ENCODE peak calls at places on chromosomes 4 and X, in five cellular contexts. One of them, this sample, is unnamed.

GRCh38 chrX:78329486-78329885 is 2.1 kb upstream of the CYSLTR1 start:
- DNase-seq in Peyer's patch: peak; percentile 50
- DNase-seq in CD8-positive, alpha-beta memory T cell: no peak
- DNase-seq in psoas muscle: no peak
- DNase-seq in left lung: no peak
- DNase-seq in this sample: no peak

GRCh38 chr4:146134761-146135160 is 40.8 kb upstream of the LSM6 start:
- DNase-seq in CD8-positive, alpha-beta memory T cell: no peak
- DNase-seq in left lung: no peak
- DNase-seq in Peyer's patch: peak; percentile 55
- DNase-seq in psoas muscle: no peak
- DNase-seq in this sample: no peak

GRCh38 chr4:175873707-175874106 is 61.6 kb upstream of the GPM6A start:
- DNase-seq in psoas muscle: no peak
- DNase-seq in left lung: no peak
- DNase-seq in CD8-positive, alpha-beta memory T cell: no peak
- DNase-seq in Peyer's patch: no peak
- DNase-seq in this sample: no peak

GRCh38 chrX:71315917-71316316 is 14.4 kb downstream of the ITGB1BP2 start:
- DNase-seq in left lung: no peak
- DNase-seq in Peyer's patch: no peak
- DNase-seq in CD8-positive, alpha-beta memory T cell: no peak
- DNase-seq in psoas muscle: no peak
- DNase-seq in this sample: no peak

GRCh38 chr4:139163806-139164206 is 13.2 kb downstream of the ELF2 start:
- DNase-seq in psoas muscle: no peak
- DNase-seq in Peyer's patch: no peak
- DNase-seq in left lung: no peak
- DNase-seq in CD8-positive, alpha-beta memory T cell: no peak
- DNase-seq in this sample: no peak

GRCh38 chr4:163164591-163164990 is 2.1 kb downstream of the NAF1 start:
- DNase-seq in psoas muscle: no peak
- DNase-seq in Peyer's patch: no peak
- DNase-seq in CD8-positive, alpha-beta memory T cell: no peak
- DNase-seq in left lung: no peak
- DNase-seq in this sample: no peak

GRCh38 chr4:10380695-10381094 is 76.5 kb downstream of the ZNF518B start:
- DNase-seq in Peyer's patch: no peak
- DNase-seq in psoas muscle: no peak
- DNase-seq in left lung: no peak
- DNase-seq in CD8-positive, alpha-beta memory T cell: no peak
- DNase-seq in this sample: no peak

GRCh38 chr4:103268746-103269145 is 70.6 kb upstream of the CENPE start:
- DNase-seq in CD8-positive, alpha-beta memory T cell: no peak
- DNase-seq in psoas muscle: no peak
- DNase-seq in left lung: no peak
- DNase-seq in Peyer's patch: no peak
- DNase-seq in this sample: no peak

GRCh38 chr4:55851885-55852284 is 1.6 kb upstream of the EXOC1 start:
- DNase-seq in psoas muscle: no peak
- DNase-seq in Peyer's patch: peak; percentile 66
- DNase-seq in left lung: no peak
- DNase-seq in CD8-positive, alpha-beta memory T cell: no peak
- DNase-seq in this sample: no peak

GRCh38 chr4:102730968-102731533 is 29.7 kb downstream of the MANBA start:
- DNase-seq in Peyer's patch: no peak
- DNase-seq in psoas muscle: no peak
- DNase-seq in CD8-positive, alpha-beta memory T cell: no peak
- DNase-seq in left lung: no peak
- DNase-seq in this sample: no peak

GRCh38 chr4:101157415-101158135 is 189.8 kb downstream of the PPP3CA start:
- DNase-seq in Peyer's patch: no peak
- DNase-seq in CD8-positive, alpha-beta memory T cell: no peak
- DNase-seq in left lung: no peak
- DNase-seq in psoas muscle: no peak
- DNase-seq in this sample: no peak

GRCh38 chrX:150074175-150074574 is 135.9 kb upstream of the EOLA2 start:
- DNase-seq in left lung: no peak
- DNase-seq in CD8-positive, alpha-beta memory T cell: no peak
- DNase-seq in psoas muscle: no peak
- DNase-seq in Peyer's patch: no peak
- DNase-seq in this sample: no peak

GRCh38 chr4:140312101-140312500 is 61.3 kb upstream of the SCOC start:
- DNase-seq in psoas muscle: no peak
- DNase-seq in CD8-positive, alpha-beta memory T cell: no peak
- DNase-seq in Peyer's patch: no peak
- DNase-seq in left lung: no peak
- DNase-seq in this sample: no peak

GRCh38 chrX:138946941-138947340 is 235.4 kb upstream of the FGF13 start:
- DNase-seq in CD8-positive, alpha-beta memory T cell: no peak
- DNase-seq in left lung: no peak
- DNase-seq in Peyer's patch: no peak
- DNase-seq in psoas muscle: no peak
- DNase-seq in this sample: no peak

GRCh38 chr4:147440442-147440841 is 40.5 kb upstream of the EDNRA start:
- DNase-seq in left lung: no peak
- DNase-seq in Peyer's patch: no peak
- DNase-seq in psoas muscle: no peak
- DNase-seq in CD8-positive, alpha-beta memory T cell: no peak
- DNase-seq in this sample: no peak

GRCh38 chrX:850471-850916 is 219.9 kb downstream of the SHOX start:
- DNase-seq in CD8-positive, alpha-beta memory T cell: no peak
- DNase-seq in Peyer's patch: no peak
- DNase-seq in left lung: no peak
- DNase-seq in psoas muscle: no peak
- DNase-seq in this sample: no peak

DNA sequence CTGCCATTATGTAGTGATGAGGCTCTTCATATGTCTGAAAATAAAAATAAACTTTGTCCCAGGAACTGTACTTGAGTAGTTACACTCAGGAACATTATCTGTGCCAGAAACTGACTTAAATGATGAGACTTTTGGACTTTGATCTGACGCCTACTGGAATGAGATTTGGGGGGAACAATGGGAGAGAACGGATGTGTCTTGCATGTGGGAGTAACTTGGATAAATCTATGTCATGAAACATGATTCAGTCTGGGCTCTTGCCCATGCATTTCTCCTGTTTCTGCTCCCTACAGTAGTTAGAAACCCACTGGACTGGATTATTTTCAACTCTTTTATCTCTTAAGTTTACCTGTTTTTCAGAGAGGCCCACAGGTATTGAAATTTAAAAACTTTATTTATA is 2351.4 kb downstream of the PCDH7 start:
- DNase-seq in left lung: no peak
- DNase-seq in Peyer's patch: no peak
- DNase-seq in psoas muscle: no peak
- DNase-seq in CD8-positive, alpha-beta memory T cell: no peak
- DNase-seq in this sample: no peak
- H3K4me1 ChIP-seq in left lung: peaks cover 6% of the 10 kb centered on the region
- H3K4me1 ChIP-seq in Peyer's patch: no peaks in the 10 kb centered on the region
- H3K4me1 ChIP-seq in psoas muscle: no peaks in the 10 kb centered on the region
- H3K4me1 ChIP-seq in CD8-positive, alpha-beta memory T cell: no peaks in the 10 kb centered on the region
- H3K4me1 ChIP-seq in this sample: no peaks in the 10 kb centered on the region

GRCh38 chr4:8082517-8083055 is 76.0 kb downstream of the ABLIM2 start:
- DNase-seq in psoas muscle: peak; percentile 7
- DNase-seq in left lung: no peak
- DNase-seq in CD8-positive, alpha-beta memory T cell: no peak
- DNase-seq in Peyer's patch: no peak
- DNase-seq in this sample: no peak
- H3K27ac ChIP-seq in psoas muscle: no peak overlapping the region
- H3K27ac ChIP-seq in left lung: no peak overlapping the region
- H3K27ac ChIP-seq in CD8-positive, alpha-beta memory T cell: no peak overlapping the region
- H3K27ac ChIP-seq in Peyer's patch: no peak overlapping the region
- H3K27ac ChIP-seq in this sample: no peak overlapping the region

DNA sequence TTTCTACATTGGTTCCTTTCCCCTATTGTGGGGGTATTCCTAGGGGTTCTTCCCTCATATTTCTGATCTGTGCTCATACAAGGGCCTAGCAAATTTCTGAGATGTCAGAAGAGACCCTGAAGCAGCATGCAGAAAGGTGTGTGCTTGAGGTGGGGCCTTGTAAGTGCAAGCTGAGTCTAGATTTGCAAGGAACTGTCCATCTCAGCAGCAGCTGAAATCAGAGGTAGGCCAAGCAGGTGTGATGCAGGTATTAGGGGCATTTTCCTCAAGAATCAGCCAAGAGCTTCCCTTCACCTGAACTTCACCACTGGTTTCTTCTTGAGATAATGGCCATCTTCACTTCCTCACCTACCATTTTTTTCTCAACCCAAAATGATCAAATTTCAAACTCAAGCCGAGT is 45.1 kb downstream of the ASB9 start:
- DNase-seq in psoas muscle: no peak
- DNase-seq in left lung: no peak
- DNase-seq in CD8-positive, alpha-beta memory T cell: no peak
- DNase-seq in Peyer's patch: no peak
- DNase-seq in this sample: no peak
- H3K36me3 ChIP-seq in psoas muscle: no peaks in the 10 kb centered on the region
- H3K36me3 ChIP-seq in left lung: no peaks in the 10 kb centered on the region
- H3K36me3 ChIP-seq in CD8-positive, alpha-beta memory T cell: no peaks in the 10 kb centered on the region
- H3K36me3 ChIP-seq in Peyer's patch: no peaks in the 10 kb centered on the region
- H3K36me3 ChIP-seq in this sample: no peaks in the 10 kb centered on the region

DNA sequence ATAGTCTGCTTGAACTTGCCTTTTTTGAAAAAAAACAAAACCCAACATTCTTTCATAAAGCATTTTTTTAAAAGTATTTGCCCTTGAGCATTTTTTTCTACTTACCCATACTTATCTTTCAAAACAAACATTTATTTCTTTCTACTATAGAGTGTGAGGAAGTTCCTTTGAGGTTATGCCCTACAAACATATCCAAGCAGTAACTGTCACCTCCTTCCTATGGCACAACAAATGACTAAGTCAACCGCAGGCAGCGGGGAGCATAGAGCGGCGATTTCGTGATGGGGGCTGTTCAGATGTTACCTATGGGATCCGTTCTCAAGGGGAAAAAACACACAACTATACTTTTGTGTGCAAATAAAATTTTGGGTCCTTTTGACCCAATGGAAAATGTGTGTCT is 19.4 kb downstream of the SPRY1 start:
- DNase-seq in CD8-positive, alpha-beta memory T cell: peak; percentile 21
- DNase-seq in psoas muscle: no peak
- DNase-seq in left lung: no peak
- DNase-seq in Peyer's patch: no peak
- DNase-seq in this sample: no peak
- H3K4me1 ChIP-seq in CD8-positive, alpha-beta memory T cell: no peaks in the 10 kb centered on the region
- H3K4me1 ChIP-seq in psoas muscle: peaks cover 30% of the 10 kb centered on the region
- H3K4me1 ChIP-seq in left lung: peaks cover 54% of the 10 kb centered on the region
- H3K4me1 ChIP-seq in Peyer's patch: no peaks in the 10 kb centered on the region
- H3K4me1 ChIP-seq in this sample: no peaks in the 10 kb centered on the region

GRCh38 chr4:3231431-3231980 is 17.5 kb upstream of the MSANTD1 start:
- DNase-seq in left lung: no peak
- DNase-seq in psoas muscle: no peak
- DNase-seq in Peyer's patch: no peak
- DNase-seq in CD8-positive, alpha-beta memory T cell: no peak
- DNase-seq in this sample: no peak

GRCh38 chr4:3229964-3230363 is 19.0 kb upstream of the MSANTD1 start:
- DNase-seq in CD8-positive, alpha-beta memory T cell: no peak
- DNase-seq in left lung: no peak
- DNase-seq in Peyer's patch: no peak
- DNase-seq in psoas muscle: peak; percentile 1
- DNase-seq in this sample: no peak

GRCh38 chr4:3228881-3229280 is 20.1 kb upstream of the MSANTD1 start:
- DNase-seq in psoas muscle: peak; percentile 2
- DNase-seq in Peyer's patch: no peak
- DNase-seq in left lung: no peak
- DNase-seq in CD8-positive, alpha-beta memory T cell: no peak
- DNase-seq in this sample: no peak

GRCh38 chr4:3227878-3228675 is 20.9 kb upstream of the MSANTD1 start:
- DNase-seq in psoas muscle: peak; percentile 13
- DNase-seq in CD8-positive, alpha-beta memory T cell: no peak
- DNase-seq in left lung: peak; percentile 26
- DNase-seq in Peyer's patch: no peak
- DNase-seq in this sample: no peak

GRCh38 chr4:3229328-3229727 is 19.6 kb upstream of the MSANTD1 start:
- DNase-seq in psoas muscle: peak; percentile 2
- DNase-seq in Peyer's patch: no peak
- DNase-seq in CD8-positive, alpha-beta memory T cell: no peak
- DNase-seq in left lung: no peak
- DNase-seq in this sample: no peak
- H3K27ac ChIP-seq in psoas muscle: no peak overlapping the region
- H3K27ac ChIP-seq in Peyer's patch: no peak overlapping the region
- H3K27ac ChIP-seq in CD8-positive, alpha-beta memory T cell: no peak overlapping the region
- H3K27ac ChIP-seq in left lung: no peak overlapping the region
- H3K27ac ChIP-seq in this sample: no peak overlapping the region

DNA sequence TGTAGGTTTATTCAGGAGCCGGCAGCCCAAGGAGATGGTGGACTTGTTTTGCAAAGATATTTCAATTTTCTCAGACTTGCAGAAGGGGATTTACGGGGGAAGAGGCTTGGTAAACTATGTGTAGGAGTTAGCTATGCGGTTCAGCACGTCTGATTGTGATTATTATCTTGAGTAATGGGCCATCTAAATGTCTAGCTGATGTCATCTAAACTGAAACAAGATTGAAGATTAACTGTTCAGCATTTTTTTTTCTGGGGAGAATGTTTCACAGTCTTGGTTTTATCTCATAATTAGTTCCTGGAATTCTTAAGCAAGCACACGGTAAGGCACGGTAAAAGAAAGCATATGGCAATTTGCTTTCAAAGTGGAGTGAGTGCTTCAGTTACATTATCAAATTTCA is 207.3 kb upstream of the CXorf51B start:
- DNase-seq in psoas muscle: no peak
- DNase-seq in left lung: no peak
- DNase-seq in Peyer's patch: no peak
- DNase-seq in CD8-positive, alpha-beta memory T cell: no peak
- DNase-seq in this sample: no peak
- H3K36me3 ChIP-seq in psoas muscle: no peaks in the 10 kb centered on the region
- H3K36me3 ChIP-seq in left lung: no peaks in the 10 kb centered on the region
- H3K36me3 ChIP-seq in Peyer's patch: no peaks in the 10 kb centered on the region
- H3K36me3 ChIP-seq in CD8-positive, alpha-beta memory T cell: no peaks in the 10 kb centered on the region
- H3K36me3 ChIP-seq in this sample: no peaks in the 10 kb centered on the region

GRCh38 chrX:21741869-21742701 is 15.8 kb downstream of the SMPX start:
- DNase-seq in left lung: no peak
- DNase-seq in Peyer's patch: no peak
- DNase-seq in CD8-positive, alpha-beta memory T cell: no peak
- DNase-seq in psoas muscle: no peak
- DNase-seq in this sample: no peak
- H3K4me1 ChIP-seq in left lung: no peaks in the 10 kb centered on the region
- H3K4me1 ChIP-seq in Peyer's patch: no peaks in the 10 kb centered on the region
- H3K4me1 ChIP-seq in CD8-positive, alpha-beta memory T cell: no peaks in the 10 kb centered on the region
- H3K4me1 ChIP-seq in psoas muscle: peaks cover 29% of the 10 kb centered on the region
- H3K4me1 ChIP-seq in this sample: no peaks in the 10 kb centered on the region